ENCODE peak calls at places on chromosome 1, in nine cellular contexts. O is CD8-positive, alpha-beta T cell; E is stimulated activated naive B cell treated with anti-CD40 and anti-IgM and Interleukin-4, amounts not matched to agents 10 μg/mL and 1 μg/mL and 100 μg/mL, for 72 hours; P is A172; R is fibroblast of mammary gland; N is A549; B is NCI-H146; M is T-helper 9 cell; T is AG20443. J is an unnamed sample.

GRCh38 chr1:213414346-213414745 is 363.3 kb downstream of the RPS6KC1 start:
- DNase-seq in O (no peak), E (no peak), P (no peak), R (no peak), N (no peak), B (no peak), M (no peak), T (no peak), J (no peak)

GRCh38 chr1:201495447-201496295 is 11.3 kb downstream of the CSRP1 start:
- DNase-seq in O (no peak), E (no peak), P (peak; percentile 75), R (peak; percentile 72), N (no peak), B (peak; percentile 87), M (no peak), T (peak; percentile 14), J (peak; percentile 97)

GRCh38 chr1:152519876-152520275 is 5.6 kb downstream of the CRCT1 start:
- DNase-seq in O (no peak), E (no peak), P (no peak), R (no peak), N (no peak), B (no peak), M (no peak), T (no peak), J (no peak)

GRCh38 chr1:159040206-159040605 is 30.5 kb downstream of the IFI16 start:
- DNase-seq in O (no peak), E (no peak), P (peak; percentile 5), R (peak; percentile 39), N (no peak), B (no peak), M (no peak), T (peak; percentile 58), J (peak; percentile 82)

GRCh38 chr1:198678901-198679329 is 40.1 kb downstream of the PTPRC start:
- DNase-seq in O (peak; percentile 44), E (peak; percentile 53), P (no peak), R (no peak), N (no peak), B (no peak), M (no peak), T (no peak), J (no peak)

GRCh38 chr1:108880850-108881249 is 4.1 kb downstream of the GPSM2 start:
- DNase-seq in O (no peak), E (no peak), P (peak; percentile 6), R (no peak), N (no peak), B (no peak), M (no peak), T (no peak), J (peak; percentile 20)

GRCh38 chr1:175713386-175713785 is 30.0 kb downstream of the TNR start:
- DNase-seq in O (no peak), E (no peak), P (no peak), R (no peak), N (no peak), B (peak; percentile 19), M (no peak), T (no peak), J (no peak)

GRCh38 chr1:183180634-183181056 is 5.4 kb upstream of the LAMC2 start:
- DNase-seq in O (no peak), E (peak; percentile 11), P (peak; percentile 99), R (peak; percentile 92), N (peak; percentile 85), B (no peak), M (no peak), T (peak; percentile 85), J (peak; percentile 99)

GRCh38 chr1:215637041-215637573 is 70.0 kb downstream of the KCTD3 start:
- DNase-seq in O (no peak), E (no peak), P (peak; percentile 35), R (peak; percentile 85), N (peak; percentile 9), B (no peak), M (no peak), T (peak; percentile 70), J (peak; percentile 29)

GRCh38 chr1:26531651-26532131 is 2.1 kb downstream of the RPS6KA1 start:
- DNase-seq in O (no peak), E (no peak), P (no peak), R (no peak), N (no peak), B (no peak), M (no peak), T (no peak), J (no peak)

J was measured in cardiac fibroblast.